ENCODE peak calls at places on chromosomes 16 and 17, in ten cellular contexts. C is adrenal gland, X is A549, J is GM23338, N is H9, K is endothelial cell of umbilical vein, T is Panc1, R is AG04450, G is prostate gland, Y is left ventricle myocardium inferior. E is an unnamed sample.

GRCh38 chr16:78230832-78231231 is 131.4 kb downstream of the WWOX start:
- DNase-seq in T (no peak), K (peak), N (no peak), R (no peak), Y (no peak), G (peak), C (no peak), J (no peak), X (no peak), E (no peak)

GRCh38 chr16:89507834-89508590 is at the start of gene SPG7:
- DNase-seq in X (peak), T (no peak), R (peak), G (peak), Y (peak), J (peak), C (peak), K (peak), N (peak), E (peak)

GRCh38 chr17:63476857-63477470 is at the start of gene ACE:
- DNase-seq in R (no peak), K (peak), J (peak), X (peak), T (no peak), G (peak), C (peak), Y (peak), N (peak), E (no peak)

GRCh38 chr17:36920032-36921000 is 17.0 kb upstream of the LHX1 start:
- DNase-seq in N (peak), R (no peak), K (no peak), Y (no peak), X (peak), J (no peak), T (no peak), G (no peak), C (no peak), E (no peak)

GRCh38 chr17:46742539-46743270 is 75.8 kb downstream of the WNT3 start:
- DNase-seq in N (no peak), K (peak), T (peak), C (peak), X (peak), J (no peak), G (no peak), R (peak), Y (no peak), E (no peak)

GRCh38 chr16:47625115-47625567 is 164.0 kb downstream of the PHKB start:
- DNase-seq in Y (no peak), G (no peak), K (no peak), C (no peak), R (no peak), T (no peak), X (no peak), J (no peak), N (no peak), E (no peak)

GRCh38 chr17:27616414-27616813 is 14.6 kb upstream of the LGALS9 start:
- DNase-seq in N (no peak), K (no peak), J (no peak), Y (no peak), T (no peak), G (no peak), R (no peak), X (no peak), C (no peak), E (no peak)

GRCh38 chr16:68328151-68328859 is 17.5 kb downstream of the PRMT7 start:
- DNase-seq in N (peak), T (peak), R (peak), G (peak), C (peak), J (peak), Y (peak), X (peak), K (peak), E (peak)

GRCh38 chr16:19393226-19394074 is 24.2 kb upstream of the TMC5 start:
- DNase-seq in R (no peak), J (no peak), X (no peak), Y (no peak), C (no peak), N (no peak), K (peak), T (no peak), G (peak), E (no peak)

GRCh38 chr16:50668368-50669008 is 12.6 kb downstream of the SNX20 start:
- DNase-seq in C (no peak), T (no peak), K (no peak), Y (no peak), R (no peak), J (no peak), N (no peak), X (no peak), G (no peak), E (no peak)

GRCh38 chr16:20814761-20815160 is 8.4 kb downstream of the REXO5 start:
- DNase-seq in J (no peak), G (no peak), N (no peak), X (no peak), Y (no peak), K (peak), R (no peak), C (no peak), T (no peak), E (no peak)

GRCh38 chr16:12067714-12068401 is 91.3 kb downstream of the SNX29 start:
- DNase-seq in R (peak), C (peak), N (peak), T (peak), G (peak), J (peak), K (peak), Y (no peak), X (peak), E (no peak)

GRCh38 chr17:30413109-30413508 is 34.4 kb downstream of the CPD start:
- DNase-seq in J (no peak), Y (no peak), K (peak), R (no peak), T (no peak), G (no peak), C (no peak), N (no peak), X (no peak), E (no peak)

GRCh38 chr16:11157143-11157542 is 98.9 kb downstream of the SOCS1 start:
- DNase-seq in T (no peak), N (no peak), X (no peak), R (no peak), C (no peak), K (no peak), J (no peak), G (no peak), Y (no peak), E (no peak)

GRCh38 chr17:59423137-59423703 is 91.8 kb downstream of the YPEL2 start:
- DNase-seq in X (peak), R (no peak), C (peak), K (peak), G (no peak), J (no peak), T (no peak), Y (peak), N (no peak), E (peak)

GRCh38 chr17:11330871-11331270 is 89.9 kb downstream of the SHISA6 start:
- DNase-seq in N (peak), X (no peak), T (no peak), J (no peak), Y (peak), G (no peak), C (no peak), R (no peak), K (no peak), E (no peak)

GRCh38 chr17:41415833-41416335 is 8.5 kb downstream of the KRT37 start:
- DNase-seq in X (no peak), R (no peak), T (no peak), C (peak), K (no peak), J (no peak), Y (no peak), G (no peak), N (no peak), E (no peak)

GRCh38 chr16:58419241-58420012 is 27.2 kb downstream of the GINS3 start:
- DNase-seq in N (no peak), R (no peak), K (no peak), J (peak), G (no peak), C (no peak), Y (no peak), T (no peak), X (no peak), E (no peak)

GRCh38 chr16:9012848-9013507 is 49.3 kb upstream of the USP7 start:
- DNase-seq in J (peak), K (peak), R (no peak), N (peak), T (no peak), X (no peak), C (no peak), Y (no peak), G (no peak), E (no peak)

GRCh38 chr16:84548971-84549844 is 44.7 kb upstream of the MEAK7 start:
- DNase-seq in K (peak), C (peak), J (no peak), N (no peak), X (no peak), G (no peak), Y (no peak), T (no peak), R (no peak), E (no peak)

GRCh38 chr17:73288534-73289302 is 23.1 kb downstream of the CDC42EP4 start:
- DNase-seq in G (peak), K (no peak), T (no peak), N (no peak), R (no peak), J (no peak), Y (peak), X (peak), C (peak), E (peak)

GRCh38 chr17:80981062-80981902 is 10.4 kb upstream of the CHMP6 start:
- DNase-seq in Y (no peak), R (no peak), T (no peak), G (no peak), K (no peak), C (no peak), N (peak), J (peak), X (no peak), E (no peak)

GRCh38 chr17:21375757-21376584 is at the start of gene KCNJ12:
- DNase-seq in X (no peak), K (peak), G (no peak), J (peak), R (no peak), N (peak), Y (peak), T (no peak), C (no peak), E (no peak)

GRCh38 chr16:66427871-66428681 is 981 bp downstream of the BEAN1 start:
- DNase-seq in N (no peak), Y (no peak), R (no peak), T (no peak), X (no peak), J (peak), K (no peak), G (no peak), C (no peak), E (no peak)

GRCh38 chr16:14186007-14186953 is 115.2 kb downstream of the MRTFB start:
- DNase-seq in X (no peak), Y (peak), C (no peak), N (peak), T (no peak), K (peak), R (peak), G (no peak), J (peak), E (peak)

GRCh38 chr17:44384823-44385286 is 4.6 kb downstream of the ITGA2B start:
- DNase-seq in Y (no peak), C (no peak), R (no peak), T (no peak), J (peak), X (no peak), G (no peak), N (no peak), K (no peak), E (no peak)

DNA sequence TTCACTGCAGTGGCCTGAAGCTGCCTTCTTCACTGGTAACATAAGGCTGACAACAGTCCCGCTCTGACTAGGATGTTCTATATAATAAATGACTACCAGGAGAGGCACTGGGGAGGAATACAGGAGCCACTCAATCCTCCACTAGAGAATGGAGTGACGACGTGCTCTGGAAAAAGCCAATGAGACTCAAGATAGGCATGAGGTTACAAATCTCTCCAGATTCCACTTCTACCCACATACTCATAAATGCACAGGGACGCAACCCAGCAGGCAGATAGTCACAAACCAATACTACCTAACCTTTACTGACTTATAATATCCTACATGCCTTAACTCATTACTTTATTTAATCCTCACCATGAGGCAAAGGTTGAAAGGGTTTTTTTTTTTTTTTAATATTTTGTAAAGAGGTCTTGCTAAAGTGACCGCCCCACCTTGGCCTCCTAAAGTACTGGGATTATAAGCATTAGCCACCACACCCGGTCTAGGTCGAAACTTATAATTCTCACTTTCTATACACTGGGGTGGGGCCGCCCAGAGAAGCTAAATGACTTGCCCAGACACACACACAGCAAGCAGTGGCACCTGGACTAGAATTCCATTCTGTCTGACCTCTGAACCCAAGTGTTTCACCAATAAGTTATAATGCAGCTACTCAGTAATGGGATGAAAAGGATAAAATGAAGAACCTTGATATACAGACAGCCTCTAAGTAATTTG is 33.7 kb downstream of the TOM1L2 start:
- DNase-seq in G (no peak), X (no peak), N (no peak), K (no peak), J (no peak), T (no peak), R (no peak), C (no peak), Y (no peak), E (no peak)
- H3K27ac ChIP-seq in G (no peak), X (no peak), N (no peak), K (no peak), J (no peak), T (peak), R (no peak), C (no peak), Y (peak), E (no peak)

GRCh38 chr17:82383411-82383810 is 11.8 kb downstream of the UTS2R start:
- DNase-seq in R (no peak), Y (no peak), K (no peak), G (no peak), X (no peak), J (no peak), N (no peak), C (no peak), T (no peak), E (no peak)

GRCh38 chr17:82385559-82386255 is 14.1 kb downstream of the UTS2R start:
- DNase-seq in X (no peak), J (no peak), K (no peak), T (no peak), N (no peak), R (no peak), G (no peak), C (no peak), Y (peak), E (no peak)

GRCh38 chr17:82386256-82386831 is 14.8 kb downstream of the UTS2R start:
- DNase-seq in K (no peak), J (no peak), N (no peak), C (no peak), R (no peak), G (no peak), T (no peak), X (no peak), Y (peak), E (no peak)

GRCh38 chr17:82384051-82384729 is 12.6 kb downstream of the UTS2R start:
- DNase-seq in Y (no peak), X (no peak), T (no peak), R (no peak), N (no peak), K (no peak), G (no peak), C (no peak), J (no peak), E (no peak)

GRCh38 chr17:82384730-82385429 is 13.3 kb downstream of the UTS2R start:
- DNase-seq in X (peak), K (no peak), J (peak), R (no peak), G (peak), N (peak), T (no peak), C (peak), Y (peak), E (peak)
- TF ChIP-seq CTCF in X (no peak), K (no peak), J (peak), R (no peak), G (no peak), N (peak), T (no peak), C (no peak), Y (no peak), E (no peak)

GRCh38 chr16:23362460-23363317 is 60.6 kb downstream of the SCNN1B start:
- DNase-seq in G (peak), X (no peak), T (no peak), C (no peak), R (no peak), K (peak), Y (no peak), J (no peak), N (no peak), E (no peak)
- H3K27ac ChIP-seq in G (peak), X (peak), T (peak), C (no peak), R (no peak), K (no peak), Y (peak), J (no peak), N (no peak), E (no peak)

DNA sequence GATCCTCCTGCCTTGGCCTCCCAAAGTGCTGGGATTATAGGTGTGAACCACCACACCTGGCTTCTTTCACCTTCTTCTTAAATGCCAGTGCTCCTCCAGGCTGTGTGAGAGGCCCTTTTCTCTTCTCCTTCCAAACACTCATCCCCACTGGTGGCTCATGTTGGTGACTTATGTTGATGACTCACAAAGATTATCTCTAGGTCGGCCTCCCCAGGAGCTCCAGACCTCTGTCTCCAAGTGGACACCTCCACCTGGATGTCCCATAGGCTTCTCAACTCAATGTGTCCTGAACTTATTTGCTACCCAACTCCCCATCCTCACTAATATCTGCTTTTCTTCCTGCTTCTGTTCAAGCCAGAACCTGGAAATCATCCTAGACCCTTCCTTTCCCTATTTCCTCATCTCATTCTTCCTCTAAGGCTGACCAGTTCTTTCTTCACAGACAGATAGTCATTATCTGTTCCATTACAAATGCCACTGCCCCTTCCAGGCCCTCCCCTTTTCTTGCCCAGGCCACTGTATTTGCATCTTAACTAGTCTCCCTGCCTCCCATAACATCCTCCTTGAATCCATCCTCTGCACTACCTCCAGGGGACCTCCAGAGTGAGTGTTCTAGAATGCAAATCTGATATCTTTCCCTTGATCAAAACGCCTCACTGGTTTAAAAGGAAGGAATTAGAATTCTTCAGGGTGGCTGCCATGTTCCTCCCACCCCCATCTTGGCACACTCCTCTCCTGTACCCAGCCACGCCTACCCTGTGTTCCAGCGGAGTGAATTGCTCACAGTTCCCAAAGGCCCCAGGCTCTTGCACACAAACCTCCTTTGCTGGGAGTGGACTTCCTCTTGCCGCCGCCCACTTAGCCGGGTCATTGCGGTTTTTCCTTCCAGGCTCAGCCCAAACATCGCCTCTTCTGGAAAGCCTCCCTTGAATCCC is 34.8 kb upstream of the FBXO47 start:
- DNase-seq in Y (peak), K (peak), N (peak), J (peak), T (no peak), C (peak), R (no peak), X (no peak), G (no peak), E (peak)
- TF ChIP-seq CTCF in Y (peak), K (no peak), N (no peak), J (no peak), T (no peak), C (no peak), R (no peak), X (no peak), G (no peak), E (no peak)

E was measured in tibial artery.